ENCODE peak calls at places on chromosome X, in four cellular contexts. B, W, V and Q are unnamed samples.

GRCh38 chrX:109281478-109282275 is 200.2 kb downstream of the GUCY2F start:
- DNase-seq in B (peak; percentile 7), V (no peak), W (no peak), Q (no peak)

GRCh38 chrX:134520860-134521390 is 61.0 kb downstream of the HPRT1 start:
- DNase-seq in W (no peak), B (peak; percentile 64), V (no peak), Q (peak; percentile 17)

GRCh38 chrX:40153335-40154221 is 55.8 kb upstream of the BCOR start:
- DNase-seq in B (peak; percentile 70), W (no peak), V (no peak), Q (no peak)

GRCh38 chrX:37685452-37686347 is at the start of gene XK:
- DNase-seq in W (peak; percentile 54), V (peak; percentile 8), B (peak; percentile 68), Q (peak; percentile 11)

GRCh38 chrX:114611018-114611619 is 27.2 kb downstream of the HTR2C start:
- DNase-seq in B (peak; percentile 63), W (no peak), V (no peak), Q (peak; percentile 8)

GRCh38 chrX:100973411-100973810 is 3.9 kb downstream of the ARL13A start:
- DNase-seq in W (no peak), B (no peak), V (no peak), Q (no peak)

GRCh38 chrX:117996918-117997480 is 119.6 kb downstream of the KLHL13 start:
- DNase-seq in B (no peak), W (no peak), V (no peak), Q (no peak)

GRCh38 chrX:17740137-17741122 is 3.1 kb downstream of the SCML1 start:
- DNase-seq in V (no peak), B (no peak), W (no peak), Q (no peak)

GRCh38 chrX:41090568-41091238 is 5.5 kb downstream of the USP9X start:
- DNase-seq in W (no peak), B (no peak), V (no peak), Q (no peak)

GRCh38 chrX:19846995-19847790 is 40.2 kb downstream of the SH3KBP1 start:
- DNase-seq in B (no peak), W (no peak), V (no peak), Q (no peak)

GRCh38 chrX:153509592-153509991 is 7.8 kb upstream of the ATP2B3 start:
- DNase-seq in W (no peak), B (no peak), V (no peak), Q (no peak)

GRCh38 chrX:2697741-2698294 is 6.7 kb downstream of the CD99 start:
- DNase-seq in B (no peak), W (no peak), V (no peak), Q (no peak)

GRCh38 chrX:104098151-104098808 is 14.0 kb upstream of the ZCCHC18 start:
- DNase-seq in V (no peak), B (peak; percentile 71), W (peak; percentile 44), Q (peak; percentile 42)

GRCh38 chrX:150980711-150981110 is 2.4 kb upstream of the HMGB3 start:
- DNase-seq in V (no peak), B (no peak), W (no peak), Q (no peak)

GRCh38 chrX:154313147-154313546 is 17.6 kb downstream of the TKTL1 start:
- DNase-seq in W (no peak), V (no peak), B (no peak), Q (no peak)

GRCh38 chrX:153646620-153647373 is at the start of gene DUSP9:
- DNase-seq in B (peak; percentile 72), W (peak; percentile 45), V (no peak), Q (no peak)

GRCh38 chrX:26373829-26374228 is 157.9 kb downstream of the MAGEB5 start:
- DNase-seq in W (no peak), V (no peak), B (no peak), Q (no peak)

GRCh38 chrX:49884290-49884862 is 5.1 kb downstream of the USP27X start:
- DNase-seq in B (peak; percentile 53), V (peak; percentile 33), W (peak; percentile 58), Q (peak; percentile 35)

GRCh38 chrX:101419489-101419888 is 11.5 kb downstream of the HNRNPH2 start:
- DNase-seq in B (no peak), V (no peak), W (no peak), Q (no peak)

GRCh38 chrX:117407449-117408170 is 709.0 kb downstream of the KLHL13 start:
- DNase-seq in V (no peak), B (no peak), W (no peak), Q (no peak)

GRCh38 chrX:33195698-33196097 is 15.7 kb downstream of the DMD start:
- DNase-seq in V (no peak), B (no peak), W (no peak), Q (no peak)

GRCh38 chrX:84729809-84730208 is 227.6 kb upstream of the HDX start:
- DNase-seq in V (no peak), W (peak; percentile 37), B (peak; percentile 58), Q (peak; percentile 11)

GRCh38 chrX:155745792-155746191 is 133.0 kb upstream of the TMLHE start:
- DNase-seq in W (no peak), V (no peak), B (no peak), Q (no peak)

GRCh38 chrX:148381603-148382002 is 118.8 kb upstream of the AFF2 start:
- DNase-seq in B (no peak), V (no peak), W (no peak), Q (no peak)

GRCh38 chrX:56232221-56233082 is at the start of gene KLF8:
- DNase-seq in W (no peak), B (peak; percentile 77), V (peak; percentile 7), Q (no peak)

GRCh38 chrX:153944140-153944799 is at the start of gene RENBP:
- DNase-seq in W (no peak), V (peak; percentile 23), B (peak; percentile 76), Q (no peak)

GRCh38 chrX:124341361-124342132 is 4.8 kb upstream of the SH2D1A start:
- DNase-seq in W (no peak), B (no peak), V (no peak), Q (no peak)

GRCh38 chrX:49106296-49106695 is 17.2 kb downstream of the GPKOW start:
- DNase-seq in W (no peak), V (no peak), B (no peak), Q (no peak)